ENCODE peak calls at places on chromosome 22, in ten cellular contexts. X is cardiac fibroblast; Q is NCI-H82; F is naive thymus-derived CD4-positive, alpha-beta T cell; K is vagina; V is T1000; T is fibroblast of villous mesenchyme; W is putamen; B is stimulated activated CD8-positive, alpha-beta memory T cell treated with anti-CD3 and anti-CD28 coated beads, Interleukin-7, amount 100 ng/mL, for 4 hours; E is stimulated activated CD4-positive, alpha-beta T cell treated with anti-CD3 and anti-CD28 coated beads, Interleukin-4, amount 100 ng/mL, for 48 hours. C is an unnamed sample.
A peak's percentile ranks its signal among the peaks of the same experiment; 100 is the strongest.

GRCh38 chr22:29848115-29848514 is 10.0 kb upstream of the ASCC2 start:
- DNase-seq in W (no peak), V (no peak), X (no peak), Q (no peak), K (no peak), F (no peak), T (no peak), E (no peak), B (no peak), C (no peak)

GRCh38 chr22:43273902-43274484 is 69.2 kb downstream of the SCUBE1 start:
- DNase-seq in Q (peak; percentile 71), E (peak; percentile 28), T (peak; percentile 70), B (no peak), V (no peak), F (peak; percentile 43), W (peak; percentile 19), K (no peak), X (peak; percentile 68), C (peak; percentile 36)

GRCh38 chr22:17272511-17272991 is 53.3 kb upstream of the ADA2 start:
- DNase-seq in X (no peak), K (no peak), T (no peak), Q (no peak), B (no peak), F (no peak), E (no peak), W (no peak), V (no peak), C (no peak)

GRCh38 chr22:23415490-23415851 is 164.6 kb downstream of the IGLL1 start:
- DNase-seq in B (no peak), V (no peak), T (no peak), K (peak; percentile 95), E (no peak), X (no peak), F (no peak), Q (no peak), W (no peak), C (no peak)

GRCh38 chr22:22044153-22044552 is 61.6 kb upstream of the TOP3B start:
- DNase-seq in T (no peak), K (no peak), V (no peak), B (no peak), X (no peak), W (no peak), Q (no peak), E (no peak), F (no peak), C (no peak)

GRCh38 chr22:41382610-41383009 is 868 bp downstream of the TEF start:
- DNase-seq in F (no peak), Q (peak; percentile 45), E (no peak), X (no peak), W (no peak), B (no peak), V (no peak), T (no peak), K (no peak), C (no peak)

GRCh38 chr22:44574057-44574456 is 76.0 kb upstream of the RTL6 start:
- DNase-seq in Q (no peak), K (no peak), V (peak; percentile 68), F (peak; percentile 15), B (no peak), E (no peak), T (peak; percentile 18), W (no peak), X (peak; percentile 69), C (no peak)

GRCh38 chr22:39135092-39135896 is 17.2 kb downstream of the CBX7 start:
- DNase-seq in X (peak; percentile 39), Q (peak; percentile 58), K (no peak), E (no peak), W (no peak), T (peak; percentile 50), F (peak; percentile 36), B (no peak), V (no peak), C (no peak)

GRCh38 chr22:41361716-41362310 is 19.9 kb upstream of the TEF start:
- DNase-seq in T (no peak), F (no peak), E (no peak), Q (peak; percentile 88), B (no peak), W (no peak), X (peak; percentile 59), V (no peak), K (no peak), C (no peak)

GRCh38 chr22:48536691-48537591 is 1290.7 kb downstream of the BRD1 start:
- DNase-seq in Q (no peak), W (peak; percentile 71), F (no peak), X (no peak), B (no peak), T (no peak), K (no peak), V (no peak), E (no peak), C (peak; percentile 86)

GRCh38 chr22:35564975-35565867 is 24.6 kb downstream of the RASD2 start:
- DNase-seq in B (no peak), T (no peak), V (no peak), E (no peak), K (no peak), Q (no peak), W (no peak), F (no peak), X (peak; percentile 56), C (no peak)

GRCh38 chr22:24474221-24474620 is 20.9 kb upstream of the UPB1 start:
- DNase-seq in K (no peak), E (no peak), F (no peak), B (no peak), T (peak; percentile 88), W (no peak), X (peak; percentile 91), V (peak; percentile 23), Q (no peak), C (no peak)

GRCh38 chr22:20236052-20236717 is 31.9 kb downstream of the RTN4R start:
- DNase-seq in E (no peak), K (no peak), X (no peak), W (no peak), F (no peak), T (no peak), V (no peak), B (no peak), Q (no peak), C (no peak)

GRCh38 chr22:37021710-37022482 is 2.4 kb downstream of the MPST start:
- DNase-seq in K (no peak), T (peak; percentile 50), Q (peak; percentile 56), F (peak; percentile 61), V (no peak), E (peak; percentile 40), W (no peak), X (peak; percentile 48), B (peak; percentile 6), C (no peak)

GRCh38 chr22:44179989-44180705 is 578 bp upstream of the PARVG start:
- DNase-seq in W (no peak), X (no peak), E (no peak), F (no peak), K (no peak), V (no peak), B (no peak), T (no peak), Q (no peak), C (no peak)

GRCh38 chr22:29148036-29148435 is 57.7 kb upstream of the EMID1 start:
- DNase-seq in B (no peak), W (no peak), K (no peak), X (no peak), Q (no peak), V (no peak), E (no peak), T (no peak), F (no peak), C (no peak)

GRCh38 chr22:37052386-37053309 is 1.1 kb downstream of the KCTD17 start:
- DNase-seq in Q (no peak), X (no peak), W (no peak), K (no peak), E (no peak), T (no peak), V (no peak), B (no peak), F (no peak), C (no peak)

GRCh38 chr22:44116331-44116730 is 64.4 kb upstream of the PARVG start:
- DNase-seq in T (no peak), K (no peak), X (no peak), F (no peak), E (no peak), B (no peak), V (no peak), W (no peak), Q (no peak), C (no peak)

GRCh38 chr22:29370556-29370955 is 17.8 kb downstream of the AP1B1 start:
- DNase-seq in X (no peak), K (no peak), Q (peak; percentile 14), F (no peak), T (no peak), V (no peak), B (no peak), E (no peak), W (no peak), C (no peak)

GRCh38 chr22:32803020-32803758 is 1.7 kb downstream of the TIMP3 start:
- DNase-seq in T (peak; percentile 63), B (no peak), W (no peak), K (no peak), V (no peak), E (no peak), Q (peak; percentile 49), X (peak; percentile 49), F (no peak), C (no peak)

GRCh38 chr22:37802310-37803194 is 5.2 kb upstream of the GCAT start:
- DNase-seq in Q (peak; percentile 84), W (no peak), T (peak; percentile 63), F (peak; percentile 40), K (no peak), B (no peak), X (peak; percentile 40), V (no peak), E (no peak), C (peak; percentile 40)